ENCODE peak calls at places on chromosomes 16 and 17, in eight cellular contexts. D, G, R, J, I, L, C and Z are unnamed samples.

GRCh38 chr17:32970281-32970680 is 21.4 kb upstream of the SPACA3 start:
- DNase-seq in D (no peak), G (peak; percentile 82), R (peak; percentile 9), J (no peak), I (peak; percentile 51), L (no peak), C (no peak), Z (no peak)

GRCh38 chr17:50863221-50863843 is 2.8 kb downstream of the TOB1 start:
- DNase-seq in D (peak; percentile 55), G (peak; percentile 32), R (peak; percentile 48), J (no peak), I (peak; percentile 75), L (no peak), C (no peak), Z (peak; percentile 41)

GRCh38 chr17:67606471-67606870 is 111.3 kb upstream of the NOL11 start:
- DNase-seq in D (peak; percentile 24), G (no peak), R (peak; percentile 49), J (no peak), I (no peak), L (no peak), C (peak; percentile 58), Z (no peak)

GRCh38 chr16:73253922-73254480 is 206.1 kb upstream of the ZFHX3 start:
- DNase-seq in D (no peak), G (no peak), R (no peak), J (no peak), I (no peak), L (no peak), C (no peak), Z (no peak)

GRCh38 chr17:35817196-35817595 is 7.9 kb downstream of the TAF15 start:
- DNase-seq in D (no peak), G (no peak), R (no peak), J (no peak), I (no peak), L (no peak), C (no peak), Z (no peak)

GRCh38 chr16:3513892-3514600 is 13.2 kb downstream of the CLUAP1 start:
- DNase-seq in D (no peak), G (peak; percentile 82), R (no peak), J (peak; percentile 68), I (no peak), L (no peak), C (no peak), Z (no peak)

GRCh38 chr16:17364319-17365210 is 106.2 kb downstream of the XYLT1 start:
- DNase-seq in D (no peak), G (peak; percentile 72), R (peak; percentile 92), J (peak; percentile 87), I (no peak), L (peak; percentile 79), C (no peak), Z (peak; percentile 67)

GRCh38 chr17:44078412-44078811 is 7.9 kb downstream of the G6PC3 start:
- DNase-seq in D (no peak), G (no peak), R (no peak), J (no peak), I (peak; percentile 72), L (no peak), C (no peak), Z (no peak)

GRCh38 chr17:65559802-65560627 is 1.4 kb downstream of the AXIN2 start:
- DNase-seq in D (peak; percentile 31), G (no peak), R (peak; percentile 51), J (no peak), I (peak; percentile 88), L (peak; percentile 58), C (peak; percentile 68), Z (no peak)

GRCh38 chr16:68070811-68071546 is 14.2 kb upstream of the NFATC3 start:
- DNase-seq in D (no peak), G (no peak), R (no peak), J (no peak), I (no peak), L (no peak), C (no peak), Z (no peak)

GRCh38 chr17:79065105-79065670 is 9.4 kb upstream of the ENGASE start:
- DNase-seq in D (no peak), G (no peak), R (peak; percentile 54), J (no peak), I (no peak), L (peak; percentile 67), C (no peak), Z (no peak)

GRCh38 chr17:56142325-56142724 is 10.9 kb upstream of the ANKFN1 start:
- DNase-seq in D (peak; percentile 32), G (peak; percentile 18), R (no peak), J (peak; percentile 41), I (no peak), L (no peak), C (no peak), Z (no peak)

GRCh38 chr16:27460213-27460612 is 58.2 kb downstream of the IL21R start:
- DNase-seq in D (no peak), G (no peak), R (no peak), J (no peak), I (no peak), L (no peak), C (peak; percentile 52), Z (no peak)

DNA sequence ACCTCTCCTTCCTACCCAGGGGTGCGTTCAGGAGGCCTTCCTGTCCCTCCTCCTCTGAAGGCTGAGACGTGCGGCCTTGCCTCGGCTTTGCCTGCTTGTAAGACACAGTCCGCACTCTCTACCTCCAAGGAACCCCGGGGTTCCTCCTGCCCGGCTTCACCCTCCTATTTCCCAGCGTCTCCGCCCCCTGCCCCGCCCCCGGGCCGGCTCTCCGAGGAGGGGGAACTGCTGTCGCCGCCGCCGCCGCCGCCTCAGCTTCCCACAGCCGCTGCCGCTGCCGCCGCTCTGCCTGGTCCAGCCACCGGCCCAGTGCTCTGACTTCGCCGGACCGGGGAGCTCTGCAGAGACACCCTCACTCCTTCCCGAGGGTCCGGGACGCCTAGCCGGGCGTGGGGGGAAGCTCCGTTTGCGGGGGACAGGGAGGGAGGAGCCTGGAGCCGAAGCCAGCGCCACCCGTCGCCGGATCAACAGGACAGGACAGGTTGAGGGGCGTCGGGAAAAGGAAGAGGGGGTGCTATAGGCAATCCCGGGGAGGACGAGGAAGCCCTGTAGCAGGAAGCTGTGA is 1.2 kb upstream of the FGF11 start:
- DNase-seq in D (peak; percentile 64), G (peak; percentile 39), R (peak; percentile 17), J (no peak), I (peak; percentile 95), L (peak; percentile 61), C (peak; percentile 85), Z (peak; percentile 26)
- H3K27ac ChIP-seq in D (no peak overlapping the region), G (peak overlapping the region; percentile 22), R (peak overlapping the region; percentile 24), J (peak overlapping the region; percentile 6), I (no peak overlapping the region), L (no peak overlapping the region), C (peak overlapping the region; percentile 100), Z (no peak overlapping the region)

GRCh38 chr17:1007310-1008007 is 10.5 kb downstream of the TIMM22 start:
- DNase-seq in D (no peak), G (no peak), R (no peak), J (no peak), I (peak; percentile 60), L (no peak), C (no peak), Z (no peak)
- H3K27ac ChIP-seq in D (peak overlapping the region; percentile 97), G (no peak overlapping the region), R (no peak overlapping the region), J (no peak overlapping the region), I (peak overlapping the region; percentile 51), L (no peak overlapping the region), C (peak overlapping the region; percentile 60), Z (no peak overlapping the region)

GRCh38 chr17:752620-753219 is 656 bp upstream of the GEMIN4 start:
- DNase-seq in D (peak; percentile 83), G (no peak), R (peak; percentile 87), J (peak; percentile 10), I (peak; percentile 83), L (peak; percentile 51), C (peak; percentile 87), Z (no peak)

GRCh38 chr17:753407-753806 is 1.3 kb upstream of the GEMIN4 start:
- DNase-seq in D (no peak), G (no peak), R (no peak), J (no peak), I (no peak), L (no peak), C (no peak), Z (no peak)

GRCh38 chr17:752002-752619 is at the start of gene GEMIN4:
- DNase-seq in D (peak; percentile 88), G (peak; percentile 79), R (peak; percentile 92), J (peak; percentile 67), I (peak; percentile 100), L (peak; percentile 97), C (peak; percentile 96), Z (peak; percentile 80)

GRCh38 chr17:750431-751037 is 1.5 kb downstream of the GEMIN4 start:
- DNase-seq in D (no peak), G (no peak), R (no peak), J (peak; percentile 38), I (no peak), L (no peak), C (no peak), Z (no peak)

GRCh38 chr17:751269-752001 is 629 bp downstream of the GEMIN4 start:
- DNase-seq in D (peak; percentile 36), G (peak; percentile 59), R (peak; percentile 52), J (peak; percentile 44), I (no peak), L (peak; percentile 67), C (peak; percentile 69), Z (peak; percentile 63)
- H3K27ac ChIP-seq in D (peak overlapping the region; percentile 84), G (peak overlapping the region; percentile 37), R (peak overlapping the region; percentile 42), J (peak overlapping the region; percentile 81), I (peak overlapping the region; percentile 78), L (peak overlapping the region; percentile 72), C (peak overlapping the region; percentile 77), Z (peak overlapping the region; percentile 84)

DNA sequence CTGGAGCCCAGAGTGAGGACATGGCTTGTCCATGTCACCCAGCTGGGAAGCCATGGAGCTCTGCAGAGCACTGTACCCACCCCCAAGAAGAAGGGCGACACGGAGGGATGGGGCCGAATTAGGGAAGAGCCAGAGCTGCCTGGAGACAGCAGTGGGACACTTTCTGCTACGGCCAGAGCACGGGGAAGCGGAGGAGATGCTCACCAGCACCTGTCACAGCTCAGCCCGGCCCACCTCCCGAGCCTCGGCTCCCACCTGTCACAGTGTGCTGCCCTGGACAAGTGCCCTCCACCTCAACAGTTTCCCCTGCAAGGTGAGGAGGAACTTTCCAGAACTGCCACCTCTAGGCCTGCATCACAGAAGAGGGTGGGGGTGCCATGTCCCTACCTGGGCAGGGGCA is 36.4 kb downstream of the PEMT start:
- DNase-seq in D (no peak), G (no peak), R (no peak), J (no peak), I (peak; percentile 53), L (no peak), C (peak; percentile 44), Z (no peak)
- H3K27ac ChIP-seq in D (no peak overlapping the region), G (no peak overlapping the region), R (no peak overlapping the region), J (no peak overlapping the region), I (no peak overlapping the region), L (no peak overlapping the region), C (no peak overlapping the region), Z (no peak overlapping the region)